ENCODE peak calls at places on chromosomes 11 and 22, in four cellular contexts. I, P, C and X are unnamed samples.

GRCh38 chr11:26030419-26030818 is 301.5 kb upstream of the ANO3 start:
- DNase-seq in I (no peak), P (no peak), C (no peak), X (no peak)

GRCh38 chr11:12731841-12732336 is 57.7 kb downstream of the TEAD1 start:
- DNase-seq in I (no peak), P (peak), C (no peak), X (no peak)

GRCh38 chr11:36374726-36375125 is 78.6 kb downstream of the PRR5L start:
- DNase-seq in I (no peak), P (no peak), C (no peak), X (no peak)

GRCh38 chr11:87851234-87851633 is 324.0 kb downstream of the RAB38 start:
- DNase-seq in I (no peak), P (no peak), C (no peak), X (no peak)

GRCh38 chr22:47806894-47807293 is 1044.4 kb downstream of the TBC1D22A start:
- DNase-seq in I (peak), P (no peak), C (no peak), X (no peak)

GRCh38 chr11:124405611-124406010 is 6.8 kb upstream of the OR8B3 start:
- DNase-seq in I (no peak), P (no peak), C (no peak), X (no peak)

GRCh38 chr11:36030707-36031365 is 87.0 kb downstream of the LDLRAD3 start:
- DNase-seq in I (no peak), P (no peak), C (no peak), X (no peak)

GRCh38 chr22:48434156-48434867 is 1393.4 kb downstream of the BRD1 start:
- DNase-seq in I (no peak), P (no peak), C (no peak), X (no peak)

GRCh38 chr11:96530473-96530872 is 140.7 kb downstream of the JRKL start:
- DNase-seq in I (no peak), P (no peak), C (no peak), X (no peak)

GRCh38 chr22:29722151-29722550 is 2.3 kb downstream of the CABP7 start:
- DNase-seq in I (no peak), P (no peak), C (no peak), X (no peak)

GRCh38 chr11:6468712-6469495 is 4.8 kb downstream of the TRIM3 start:
- DNase-seq in I (peak), P (peak), C (peak), X (peak)

GRCh38 chr11:28107331-28107725 is 628 bp downstream of the KIF18A start:
- DNase-seq in I (no peak), P (no peak), C (no peak), X (no peak)

GRCh38 chr11:60899977-60900376 is 6.4 kb downstream of the PRPF19 start:
- DNase-seq in I (no peak), P (no peak), C (no peak), X (no peak)

GRCh38 chr11:31874631-31875191 is 63.6 kb upstream of the PAX6 start:
- DNase-seq in I (no peak), P (no peak), C (no peak), X (no peak)

GRCh38 chr11:3802016-3802790 is 4.8 kb upstream of the NUP98 start:
- DNase-seq in I (no peak), P (no peak), C (no peak), X (no peak)

GRCh38 chr11:84541711-84542340 is 1085.3 kb downstream of the DLG2 start:
- DNase-seq in I (no peak), P (no peak), C (no peak), X (no peak)

GRCh38 chr11:84549221-84549620 is 1077.9 kb downstream of the DLG2 start:
- DNase-seq in I (no peak), P (no peak), C (peak), X (no peak)

GRCh38 chr11:84543367-84544159 is 1083.6 kb downstream of the DLG2 start:
- DNase-seq in I (no peak), P (no peak), C (no peak), X (no peak)
- TF ChIP-seq CTCF in I (no peak), P (no peak), C (no peak), X (no peak)

GRCh38 chr11:17208257-17208999 is 642 bp upstream of the PIK3C2A start:
- DNase-seq in I (no peak), P (peak), C (peak), X (peak)
- TF ChIP-seq CTCF in I (peak), P (no peak), C (no peak), X (peak)

GRCh38 chr22:31630331-31631329 is 31.4 kb downstream of the PISD start:
- DNase-seq in I (peak), P (no peak), C (peak), X (peak)

GRCh38 chr22:31627223-31627731 is 34.7 kb downstream of the PISD start:
- DNase-seq in I (no peak), P (no peak), C (no peak), X (no peak)

GRCh38 chr22:31628362-31628761 is 33.7 kb downstream of the PISD start:
- DNase-seq in I (no peak), P (no peak), C (no peak), X (no peak)

GRCh38 chr22:31629741-31630184 is 32.3 kb downstream of the PISD start:
- DNase-seq in I (peak), P (no peak), C (no peak), X (no peak)

GRCh38 chr22:31628969-31629723 is 32.9 kb downstream of the PISD start:
- DNase-seq in I (no peak), P (no peak), C (peak), X (no peak)
- TF ChIP-seq CTCF in I (no peak), P (peak), C (no peak), X (no peak)

DNA sequence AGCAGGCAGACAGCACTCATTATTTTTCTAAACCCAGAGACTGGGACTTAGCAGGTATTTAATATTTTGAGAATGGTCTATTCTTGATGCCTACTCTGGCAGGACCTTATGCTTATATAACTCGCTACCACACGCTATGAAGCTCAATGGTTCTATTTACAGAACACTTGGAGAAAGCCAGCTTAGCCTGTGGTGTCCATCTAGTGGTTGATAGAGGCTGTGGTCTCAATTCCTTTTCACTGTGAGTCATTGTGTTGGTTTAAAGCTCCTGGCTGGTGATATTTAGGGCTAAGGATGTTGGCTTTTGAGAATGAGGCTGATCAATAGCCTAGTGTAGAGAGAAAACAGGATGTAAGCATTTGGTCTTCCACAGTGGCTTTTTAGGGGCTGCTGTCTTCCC is 206.4 kb downstream of the DBX1 start:
- DNase-seq in I (no peak), P (peak), C (no peak), X (no peak)
- TF ChIP-seq CTCF in I (peak), P (peak), C (no peak), X (peak)

GRCh38 chr11:44623716-44624491 is 58.4 kb downstream of the CD82 start:
- DNase-seq in I (peak), P (no peak), C (peak), X (peak)
- TF ChIP-seq CTCF in I (no peak), P (no peak), C (no peak), X (no peak)

GRCh38 chr11:70158201-70158600 is 44.9 kb upstream of the FADD start:
- DNase-seq in I (no peak), P (peak), C (no peak), X (no peak)
- TF ChIP-seq CTCF in I (peak), P (peak), C (no peak), X (peak)

GRCh38 chr11:72350752-72351151 is 83.6 kb downstream of the CLPB start:
- DNase-seq in I (no peak), P (no peak), C (no peak), X (no peak)

GRCh38 chr11:72352859-72353551 is 81.3 kb downstream of the CLPB start:
- DNase-seq in I (no peak), P (no peak), C (no peak), X (no peak)

GRCh38 chr11:72354356-72355115 is 79.8 kb downstream of the CLPB start:
- DNase-seq in I (no peak), P (no peak), C (no peak), X (no peak)

GRCh38 chr11:72349616-72350218 is 84.6 kb downstream of the CLPB start:
- DNase-seq in I (no peak), P (no peak), C (no peak), X (no peak)

GRCh38 chr11:72353861-72354260 is 80.5 kb downstream of the CLPB start:
- DNase-seq in I (no peak), P (no peak), C (no peak), X (no peak)
- TF ChIP-seq CTCF in I (peak), P (peak), C (no peak), X (peak)

DNA sequence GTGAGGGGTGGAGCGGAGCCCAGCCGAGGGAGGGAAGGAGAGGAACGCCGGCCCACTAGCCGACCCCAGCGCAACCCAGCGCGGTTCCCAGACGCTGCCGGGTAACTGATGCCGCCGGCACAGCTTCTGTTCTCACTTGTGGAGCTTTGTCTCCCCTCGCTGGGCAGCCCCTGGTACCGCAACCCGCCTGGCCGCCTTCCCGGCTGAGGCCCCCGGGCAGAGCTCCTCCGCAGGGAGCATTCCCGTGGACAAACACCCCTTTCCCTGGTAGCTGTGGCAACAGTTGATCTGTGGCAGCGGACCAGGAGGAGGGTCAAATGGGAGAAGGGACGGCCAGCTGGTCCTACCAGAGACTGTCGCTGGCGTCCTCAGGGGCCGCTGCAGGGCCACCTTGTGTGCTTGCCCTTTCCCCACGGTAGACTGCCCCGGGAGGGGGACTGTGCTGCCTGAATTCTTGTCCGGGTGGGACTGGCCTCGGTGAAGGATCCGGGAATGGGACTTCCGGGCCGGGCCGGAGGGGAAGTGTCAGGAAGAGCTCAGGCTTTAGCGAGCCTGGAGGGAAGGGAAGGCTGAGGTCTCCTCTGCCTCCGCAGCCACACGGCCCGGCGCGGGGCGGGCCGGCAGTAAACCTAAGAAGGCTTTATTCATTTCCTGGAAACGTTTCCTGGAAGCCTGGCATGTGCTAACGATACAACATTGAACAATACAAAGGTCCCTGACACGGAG is 468.0 kb downstream of the OPCML start:
- DNase-seq in I (peak), P (no peak), C (no peak), X (peak)
- TF ChIP-seq CTCF in I (peak), P (no peak), C (no peak), X (peak)

GRCh38 chr11:119029340-119030028 is 1.2 kb downstream of the SLC37A4 start:
- DNase-seq in I (no peak), P (no peak), C (no peak), X (no peak)

GRCh38 chr11:119029069-119029339 is 1.7 kb downstream of the SLC37A4 start:
- DNase-seq in I (no peak), P (no peak), C (no peak), X (no peak)

GRCh38 chr11:119028346-119029068 is 2.2 kb downstream of the SLC37A4 start:
- DNase-seq in I (no peak), P (no peak), C (no peak), X (no peak)

GRCh38 chr11:119030329-119031047 is at the start of gene SLC37A4:
- DNase-seq in I (peak), P (peak), C (peak), X (peak)

GRCh38 chr11:119030029-119030328 is 698 bp downstream of the SLC37A4 start:
- DNase-seq in I (no peak), P (no peak), C (no peak), X (no peak)
- TF ChIP-seq CTCF in I (no peak), P (no peak), C (no peak), X (no peak)